ENCODE peak calls at places on chromosomes 12 and 14, in four cellular contexts. A is K562, Q is H1, B is HepG2. K is an unnamed sample.

GRCh38 chr12:46209914-46210834 is 58.7 kb downstream of the SLC38A1 start:
- DNase-seq in A (no peak), Q (no peak), B (peak; percentile 11), K (no peak)

GRCh38 chr12:57518176-57518919 is 2.0 kb downstream of the DDIT3 start:
- DNase-seq in A (no peak), Q (no peak), B (no peak), K (no peak)

GRCh38 chr12:57213763-57214397 is 2.7 kb upstream of the NXPH4 start:
- DNase-seq in A (no peak), Q (no peak), B (no peak), K (no peak)

GRCh38 chr12:74381968-74382367 is 155.7 kb upstream of the ATXN7L3B start:
- DNase-seq in A (no peak), Q (no peak), B (no peak), K (no peak)

GRCh38 chr14:98229676-98230366 is 1042.2 kb downstream of the BCL11B start:
- DNase-seq in A (no peak), Q (no peak), B (no peak), K (no peak)

GRCh38 chr12:48865441-48866290 is at the start of gene RND1:
- DNase-seq in A (peak; percentile 94), Q (peak; percentile 94), B (peak; percentile 94), K (peak; percentile 82)

GRCh38 chr12:104653730-104654328 is 197.1 kb downstream of the CHST11 start:
- DNase-seq in A (peak; percentile 59), Q (peak; percentile 72), B (peak; percentile 13), K (peak; percentile 24)

GRCh38 chr12:52582971-52583456 is 9.4 kb upstream of the KRT74 start:
- DNase-seq in A (peak; percentile 68), Q (peak; percentile 78), B (peak; percentile 40), K (peak; percentile 38)

GRCh38 chr14:100132903-100133510 is 26.4 kb downstream of the DEGS2 start:
- DNase-seq in A (no peak), Q (no peak), B (no peak), K (no peak)

GRCh38 chr14:101558739-101559240 is 2.5 kb upstream of the DIO3 start:
- DNase-seq in A (no peak), Q (no peak), B (no peak), K (no peak)

GRCh38 chr12:64666054-64666914 is 56.0 kb downstream of the RASSF3 start:
- DNase-seq in A (no peak), Q (no peak), B (peak; percentile 43), K (no peak)

GRCh38 chr12:54522213-54522612 is 24.7 kb downstream of the NCKAP1L start:
- DNase-seq in A (no peak), Q (no peak), B (no peak), K (no peak)

GRCh38 chr12:78666584-78666983 is 198.0 kb upstream of the SYT1 start:
- DNase-seq in A (no peak), Q (no peak), B (no peak), K (no peak)

GRCh38 chr12:21551811-21552469 is 25.8 kb downstream of the SPX start:
- DNase-seq in A (no peak), Q (no peak), B (no peak), K (no peak)

GRCh38 chr14:44961151-44961729 is 507 bp downstream of the KLHL28 start:
- DNase-seq in A (peak; percentile 43), Q (no peak), B (no peak), K (peak; percentile 9)

GRCh38 chr12:20423557-20423956 is 55.2 kb downstream of the PDE3A start:
- DNase-seq in A (no peak), Q (no peak), B (no peak), K (no peak)

GRCh38 chr12:131682511-131682895 is 28.4 kb upstream of the SFSWAP start:
- DNase-seq in A (no peak), Q (no peak), B (no peak), K (no peak)

GRCh38 chr12:79933580-79934264 is 1.2 kb downstream of the PPP1R12A start:
- DNase-seq in A (no peak), Q (no peak), B (no peak), K (no peak)

GRCh38 chr14:68551045-68551683 is 241.7 kb downstream of the ZFP36L1 start:
- DNase-seq in A (no peak), Q (peak; percentile 42), B (no peak), K (no peak)

GRCh38 chr12:131894313-131894860 is at the start of gene ULK1:
- DNase-seq in A (peak; percentile 99), Q (peak; percentile 97), B (peak; percentile 70), K (peak; percentile 100)

GRCh38 chr12:12461281-12461922 is 101.3 kb downstream of the DUSP16 start:
- DNase-seq in A (no peak), Q (no peak), B (no peak), K (no peak)

GRCh38 chr12:13857750-13858149 is 123.7 kb downstream of the GRIN2B start:
- DNase-seq in A (no peak), Q (no peak), B (no peak), K (no peak)

GRCh38 chr12:112978163-112979081 is at the start of gene OAS2:
- DNase-seq in A (no peak), Q (no peak), B (peak; percentile 12), K (peak; percentile 68)

GRCh38 chr14:80850197-80850814 is 91.2 kb downstream of the CEP128 start:
- DNase-seq in A (peak; percentile 5), Q (no peak), B (peak; percentile 12), K (no peak)

GRCh38 chr14:30162066-30162465 is 234.4 kb upstream of the PRKD1 start:
- DNase-seq in A (no peak), Q (no peak), B (no peak), K (no peak)

GRCh38 chr14:100285021-100285912 is 21.0 kb downstream of the SLC25A29 start:
- DNase-seq in A (peak; percentile 94), Q (peak; percentile 94), B (peak; percentile 40), K (peak; percentile 97)

GRCh38 chr12:96108321-96108720 is 72.9 kb upstream of the LTA4H start:
- DNase-seq in A (no peak), Q (no peak), B (no peak), K (no peak)

GRCh38 chr12:113325938-113326337 is 9.0 kb downstream of the SLC8B1 start:
- DNase-seq in A (no peak), Q (no peak), B (no peak), K (no peak)

GRCh38 chr12:92295523-92295922 is 149.9 kb upstream of the BTG1 start:
- DNase-seq in A (no peak), Q (no peak), B (no peak), K (no peak)

GRCh38 chr12:91326043-91327027 is 143.7 kb upstream of the DCN start:
- DNase-seq in A (peak; percentile 37), Q (peak; percentile 68), B (peak; percentile 34), K (peak; percentile 0)

GRCh38 chr14:81437226-81437625 is 37.1 kb upstream of the STON2 start:
- DNase-seq in A (no peak), Q (no peak), B (no peak), K (no peak)

GRCh38 chr14:61699092-61699491 is 3.8 kb downstream of the HIF1A start:
- DNase-seq in A (no peak), Q (no peak), B (no peak), K (no peak)

GRCh38 chr14:61178226-61179060 is 102.7 kb downstream of the TMEM30B start:
- DNase-seq in A (no peak), Q (no peak), B (peak; percentile 85), K (no peak)

DNA sequence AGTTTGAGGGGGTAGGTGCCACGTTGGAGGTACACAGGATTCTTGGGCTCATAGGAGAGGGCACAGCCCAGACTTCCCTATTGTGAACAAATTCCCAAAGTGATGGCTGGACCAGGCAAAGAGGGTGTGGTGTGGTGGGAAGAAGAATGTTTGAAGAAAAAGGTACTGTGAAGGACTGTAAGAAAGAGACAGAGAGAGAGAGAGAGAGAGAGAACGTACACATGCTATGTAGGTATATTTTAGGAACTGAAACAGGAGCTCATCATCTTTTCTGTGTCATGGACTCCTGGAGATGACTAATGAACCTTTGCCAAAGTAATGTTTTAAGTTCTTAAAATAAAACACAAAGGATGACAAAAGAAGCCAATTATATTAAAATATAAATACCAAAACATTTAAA is 24.5 kb downstream of the SLC17A8 start:
- DNase-seq in A (no peak), Q (no peak), B (no peak), K (no peak)
- TF ChIP-seq TAF1 in A (no peak), Q (no peak), B (no peak), K (no peak)

GRCh38 chr12:106954462-106955376 is 988 bp upstream of the TMEM263 start:
- DNase-seq in A (peak; percentile 46), Q (peak; percentile 52), B (no peak), K (no peak)
- TF ChIP-seq TAF1 in A (no peak), Q (no peak), B (no peak), K (no peak)

GRCh38 chr12:93699271-93700141 is 22.3 kb downstream of the CRADD start:
- DNase-seq in A (no peak), Q (no peak), B (peak; percentile 71), K (no peak)
- TF ChIP-seq TAF1 in A (no peak), Q (no peak), B (no peak), K (no peak)

GRCh38 chr14:24259282-24260025 is 3.5 kb downstream of the TGM1 start:
- DNase-seq in A (no peak), Q (no peak), B (no peak), K (no peak)
- TF ChIP-seq TAF1 in A (no peak), Q (no peak), B (no peak), K (no peak)